ENCODE peak calls at places on chromosome 3, in five cellular contexts. K is putamen, I is NCI-H446, A is cardiac fibroblast, R is H4. T is an unnamed sample.

GRCh38 chr3:112327371-112327951 is 5.5 kb upstream of the CD200 start:
- DNase-seq in I (peak), K (peak), R (peak), A (peak), T (no peak)

GRCh38 chr3:196969001-196969659 is 497 bp upstream of the PIGZ start:
- DNase-seq in R (no peak), K (no peak), A (no peak), I (no peak), T (peak)

GRCh38 chr3:123559040-123559861 is 25.6 kb downstream of the HACD2 start:
- DNase-seq in A (peak), K (peak), I (peak), R (peak), T (no peak)

GRCh38 chr3:174439621-174440349 is 419.3 kb upstream of the NAALADL2 start:
- DNase-seq in R (peak), K (peak), A (peak), I (peak), T (no peak)

GRCh38 chr3:188533172-188533571 is 379.2 kb downstream of the LPP start:
- DNase-seq in R (no peak), I (no peak), A (no peak), K (no peak), T (no peak)

GRCh38 chr3:154367221-154367620 is 42.9 kb upstream of the DHX36 start:
- DNase-seq in K (no peak), R (no peak), A (no peak), I (no peak), T (peak)

GRCh38 chr3:69197922-69198540 is 75.6 kb upstream of the LMOD3 start:
- DNase-seq in K (no peak), R (no peak), A (no peak), I (no peak), T (no peak)

GRCh38 chr3:126197854-126198584 is 17.6 kb upstream of the ALDH1L1 start:
- DNase-seq in K (peak), A (peak), I (peak), R (peak), T (peak)

GRCh38 chr3:195868866-195869412 is 39.4 kb downstream of the TNK2 start:
- DNase-seq in I (no peak), A (no peak), K (no peak), R (no peak), T (no peak)

GRCh38 chr3:138767498-138768104 is 67.1 kb downstream of the PIK3CB start:
- DNase-seq in K (no peak), R (no peak), A (no peak), I (no peak), T (no peak)

GRCh38 chr3:187673012-187673411 is 2.8 kb upstream of the SST start:
- DNase-seq in I (no peak), K (no peak), R (peak), A (no peak), T (no peak)

GRCh38 chr3:31947671-31948091 is 33.4 kb downstream of the OSBPL10 start:
- DNase-seq in K (no peak), A (no peak), R (no peak), I (no peak), T (no peak)

GRCh38 chr3:64321747-64322146 is 96.5 kb upstream of the PRICKLE2 start:
- DNase-seq in A (peak), I (no peak), R (peak), K (no peak), T (peak)

GRCh38 chr3:188051801-188052228 is 102.1 kb upstream of the LPP start:
- DNase-seq in R (no peak), I (no peak), A (peak), K (no peak), T (peak)

GRCh38 chr3:30135190-30135589 is 471.2 kb upstream of the TGFBR2 start:
- DNase-seq in A (no peak), I (no peak), R (peak), K (no peak), T (no peak)

GRCh38 chr3:140585828-140586227 is 92.0 kb upstream of the TRIM42 start:
- DNase-seq in I (no peak), R (no peak), A (peak), K (no peak), T (no peak)

GRCh38 chr3:185874119-185874518 is 49.3 kb upstream of the IGF2BP2 start:
- DNase-seq in A (no peak), R (no peak), I (no peak), K (no peak), T (no peak)

GRCh38 chr3:197996855-197997254 is 36.8 kb downstream of the LMLN start:
- DNase-seq in I (no peak), R (no peak), A (no peak), K (no peak), T (no peak)

GRCh38 chr3:15346516-15346915 is 14.1 kb upstream of the SH3BP5 start:
- DNase-seq in R (no peak), K (no peak), A (no peak), I (no peak), T (no peak)

GRCh38 chr3:69445498-69445897 is 59.6 kb upstream of the FRMD4B start:
- DNase-seq in A (no peak), K (no peak), I (no peak), R (peak), T (no peak)

GRCh38 chr3:190097025-190097424 is 23.7 kb downstream of the P3H2 start:
- DNase-seq in R (no peak), A (no peak), I (no peak), K (no peak), T (no peak)

GRCh38 chr3:12425850-12426579 is 58.3 kb upstream of the TSEN2 start:
- DNase-seq in I (no peak), R (no peak), K (no peak), A (no peak), T (no peak)